ENCODE peak calls at places on chromosomes 12 and 14, in four cellular contexts. F is H1, M is SK-N-SH, P is K562. G is an unnamed sample.

GRCh38 chr12:93103154-93103553 is 174.1 kb upstream of the EEA1 start:
- DNase-seq in M (no peak), F (no peak), P (no peak), G (no peak)

GRCh38 chr12:46217686-46218508 is 50.9 kb downstream of the SLC38A1 start:
- DNase-seq in M (no peak), F (no peak), P (no peak), G (peak)

GRCh38 chr12:57836442-57837375 is 9.8 kb downstream of the CTDSP2 start:
- DNase-seq in F (no peak), P (no peak), M (no peak), G (no peak)

GRCh38 chr12:47753021-47754001 is 5.4 kb downstream of the RAPGEF3 start:
- DNase-seq in M (peak), F (no peak), P (no peak), G (no peak)

GRCh38 chr14:91078095-91078737 is 17.8 kb upstream of the RPS6KA5 start:
- DNase-seq in M (no peak), F (no peak), P (no peak), G (no peak)

GRCh38 chr12:25557830-25558436 is 4.8 kb upstream of the LMNTD1 start:
- DNase-seq in F (no peak), M (peak), P (peak), G (no peak)

GRCh38 chr14:73833530-73834257 is 17.9 kb upstream of the PTGR2 start:
- DNase-seq in M (no peak), P (no peak), F (no peak), G (no peak)

GRCh38 chr12:49933793-49934192 is 16.7 kb upstream of the AQP2 start:
- DNase-seq in P (no peak), F (no peak), M (no peak), G (no peak)

GRCh38 chr12:124296295-124296915 is 1.5 kb downstream of the RFLNA start:
- DNase-seq in F (no peak), M (peak), P (no peak), G (no peak)

GRCh38 chr12:53626702-53627169 is 554 bp upstream of the ATF7 start:
- DNase-seq in F (no peak), M (no peak), P (no peak), G (no peak)

GRCh38 chr12:42360747-42361403 is 34.9 kb downstream of the PPHLN1 start:
- DNase-seq in P (no peak), F (no peak), M (no peak), G (no peak)

GRCh38 chr14:56199976-56200577 is 81.9 kb downstream of the PELI2 start:
- DNase-seq in M (no peak), P (no peak), F (no peak), G (no peak)

GRCh38 chr12:117333331-117334000 is 28.0 kb downstream of the NOS1 start:
- DNase-seq in F (no peak), M (peak), P (no peak), G (no peak)

GRCh38 chr14:33612184-33612479 is 338.7 kb downstream of the EGLN3 start:
- DNase-seq in F (no peak), P (no peak), M (no peak), G (no peak)

GRCh38 chr14:103733651-103734050 is 18.0 kb downstream of the ZFYVE21 start:
- DNase-seq in F (no peak), P (no peak), M (no peak), G (no peak)

GRCh38 chr12:118548887-118549286 is 172.5 kb downstream of the SUDS3 start:
- DNase-seq in M (no peak), F (no peak), P (no peak), G (no peak)

GRCh38 chr14:68762944-68763831 is 29.7 kb downstream of the ZFP36L1 start:
- DNase-seq in M (peak), P (peak), F (no peak), G (no peak)

GRCh38 chr14:37013116-37013515 is 159.3 kb downstream of the SLC25A21 start:
- DNase-seq in F (no peak), M (no peak), P (no peak), G (no peak)

GRCh38 chr14:78638926-78639325 is 468.8 kb downstream of the NRXN3 start:
- DNase-seq in F (no peak), M (no peak), P (no peak), G (no peak)

GRCh38 chr14:32370720-32371119 is 41.6 kb downstream of the AKAP6 start:
- DNase-seq in M (no peak), P (no peak), F (no peak), G (no peak)

GRCh38 chr12:68397566-68398158 is 65.5 kb upstream of the MDM1 start:
- DNase-seq in F (no peak), P (no peak), M (no peak), G (no peak)

GRCh38 chr14:45211295-45211694 is 41.7 kb downstream of the MIS18BP1 start:
- DNase-seq in M (no peak), F (no peak), P (no peak), G (no peak)

GRCh38 chr12:81668475-81668874 is 90.7 kb downstream of the PPFIA2 start:
- DNase-seq in P (no peak), F (no peak), M (no peak), G (no peak)

GRCh38 chr12:89187507-89187906 is 164.8 kb downstream of the DUSP6 start:
- DNase-seq in P (no peak), F (no peak), M (no peak), G (no peak)

GRCh38 chr14:35991356-35991755 is 165.2 kb downstream of the BRMS1L start:
- DNase-seq in P (no peak), M (no peak), F (no peak), G (no peak)

GRCh38 chr14:83419420-83419819 is 1885.8 kb upstream of the SEL1L start:
- DNase-seq in P (no peak), M (no peak), F (no peak), G (no peak)

GRCh38 chr12:31819427-31819826 is 90.6 kb upstream of the AMN1 start:
- DNase-seq in M (no peak), P (no peak), F (no peak), G (no peak)

GRCh38 chr12:10554971-10555481 is 49.3 kb downstream of the EIF2S3B start:
- DNase-seq in F (no peak), M (no peak), P (no peak), G (no peak)

GRCh38 chr12:41699658-41700057 is 445.0 kb downstream of the GXYLT1 start:
- DNase-seq in P (no peak), F (no peak), M (no peak), G (no peak)

GRCh38 chr14:106442857-106443256 is 916.5 kb downstream of the TMEM121 start:
- DNase-seq in P (no peak), M (no peak), F (no peak), G (no peak)

GRCh38 chr12:66921151-66921550 is 242.3 kb upstream of the GRIP1 start:
- DNase-seq in M (no peak), P (no peak), F (no peak), G (no peak)

GRCh38 chr12:32995623-32996022 is 99.0 kb upstream of the PKP2 start:
- DNase-seq in P (no peak), F (no peak), M (no peak), G (no peak)

GRCh38 chr14:59189281-59189821 is 884 bp downstream of the DAAM1 start:
- DNase-seq in F (no peak), P (peak), M (peak), G (no peak)

GRCh38 chr14:57748279-57748678 is 117.6 kb downstream of the SLC35F4 start:
- DNase-seq in F (no peak), M (no peak), P (no peak), G (no peak)
- TF ChIP-seq TAF1 in F (no peak), M (no peak), P (no peak), G (no peak)

GRCh38 chr14:53634793-53635192 is 321.8 kb downstream of the BMP4 start:
- DNase-seq in M (no peak), F (no peak), P (no peak), G (no peak)
- TF ChIP-seq TAF1 in M (no peak), F (no peak), P (no peak), G (no peak)

DNA sequence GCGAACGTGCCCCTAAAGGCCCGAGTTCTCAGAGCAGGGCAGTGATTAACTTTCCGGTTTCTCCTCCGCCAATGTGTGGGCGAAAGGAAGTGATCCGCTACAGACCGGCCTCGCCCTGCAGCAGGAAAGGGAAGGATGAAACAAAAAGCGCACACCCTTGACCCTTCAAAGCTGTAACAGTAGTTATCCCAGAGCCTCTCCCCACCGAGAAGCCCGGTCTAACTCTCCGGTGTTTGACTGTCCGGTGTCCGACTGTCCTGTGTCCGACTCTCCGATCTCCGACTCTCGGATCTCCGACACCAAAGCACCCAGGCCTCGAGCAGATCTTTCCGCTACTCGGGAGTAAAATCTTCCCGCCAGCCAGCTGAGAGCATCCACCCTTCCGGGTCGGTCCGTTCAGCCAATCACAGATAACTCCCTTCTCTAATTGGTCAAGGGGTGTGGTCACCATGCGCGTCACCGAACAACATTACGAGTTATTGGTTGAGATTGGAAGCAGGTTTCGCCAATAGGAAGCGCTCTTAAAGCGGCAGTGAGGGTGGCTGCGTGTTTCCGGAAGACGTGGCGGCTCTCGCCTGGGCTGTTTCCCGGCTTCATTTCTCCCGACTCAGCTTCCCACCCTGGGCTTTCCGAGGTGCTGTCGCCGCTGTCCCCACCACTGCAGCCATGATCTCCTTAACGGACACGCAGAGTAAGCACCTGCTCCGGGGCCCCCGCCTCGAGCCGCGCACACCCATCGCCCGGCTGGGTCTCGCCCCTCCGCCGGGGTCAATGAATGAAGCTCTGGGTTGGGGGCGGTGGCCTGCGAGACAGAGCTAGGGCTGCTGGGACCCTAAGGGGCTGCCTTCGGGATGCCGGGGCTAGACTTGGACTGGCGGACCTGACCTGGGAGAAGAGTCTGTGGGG is at the start of the genes GOLT1B and RECQL:
- DNase-seq in P (peak), M (peak), F (peak), G (peak)
- TF ChIP-seq TAF1 in P (peak), M (peak), F (peak), G (peak)

GRCh38 chr12:5318874-5319273 is 113.0 kb upstream of the NTF3 start:
- DNase-seq in M (no peak), F (no peak), P (no peak), G (no peak)
- TF ChIP-seq TAF1 in M (no peak), F (no peak), P (no peak), G (no peak)

DNA sequence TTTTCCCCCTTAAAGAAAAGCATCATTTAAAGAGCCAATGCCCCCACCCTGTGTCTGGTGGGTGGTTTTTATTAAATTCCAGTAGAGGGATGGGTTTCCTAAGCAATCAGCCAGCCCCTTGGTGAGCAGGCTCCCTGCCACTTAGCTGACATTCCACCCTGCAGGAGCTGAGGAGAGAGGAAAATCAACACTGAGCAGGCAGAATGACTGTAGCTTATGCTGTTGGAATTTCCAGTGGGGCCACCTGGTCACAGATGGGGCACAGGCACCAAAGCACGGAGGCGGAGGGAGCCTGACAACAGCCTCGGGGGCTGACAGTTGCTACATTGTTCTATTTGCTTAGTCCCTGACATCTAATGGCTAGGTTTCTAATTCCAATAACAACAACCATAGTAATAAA is 127.7 kb downstream of the TMEM30B start:
- DNase-seq in M (peak), P (no peak), F (no peak), G (no peak)
- TF ChIP-seq TAF1 in M (no peak), P (no peak), F (no peak), G (no peak)

GRCh38 chr12:20123465-20123864 is 244.9 kb upstream of the PDE3A start:
- DNase-seq in F (no peak), P (no peak), M (no peak), G (no peak)

GRCh38 chr12:20125259-20125919 is 242.9 kb upstream of the PDE3A start:
- DNase-seq in P (no peak), M (no peak), F (no peak), G (no peak)

GRCh38 chr12:20122274-20122673 is 246.1 kb upstream of the PDE3A start:
- DNase-seq in P (no peak), M (no peak), F (no peak), G (no peak)

DNA sequence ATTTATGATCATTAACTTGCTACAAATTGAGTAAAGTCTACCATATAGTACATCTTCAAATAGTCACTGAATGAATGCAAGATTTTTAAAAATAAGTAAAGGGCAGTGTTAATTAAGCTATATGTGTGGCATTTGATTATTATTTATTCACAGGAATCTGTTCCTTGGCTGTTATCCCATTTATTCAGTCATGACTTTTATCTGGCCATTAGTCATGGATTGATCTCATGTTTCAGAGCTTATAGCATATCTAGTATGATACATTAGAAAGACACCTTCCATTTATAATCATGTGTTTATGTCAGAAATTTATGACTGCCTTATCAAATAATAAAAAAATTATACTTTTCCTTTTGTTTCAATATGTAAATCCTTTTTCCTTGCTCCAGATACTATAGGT is 248.0 kb upstream of the PDE3A start:
- DNase-seq in M (no peak), P (no peak), F (no peak), G (no peak)
- TF ChIP-seq TAF1 in M (no peak), P (no peak), F (no peak), G (no peak)

GRCh38 chr14:101716956-101717662 is 44.4 kb upstream of the PPP2R5C start:
- DNase-seq in P (peak), F (no peak), M (no peak), G (no peak)
- TF ChIP-seq TAF1 in P (no peak), F (no peak), M (no peak), G (no peak)

GRCh38 chr12:109329003-109329402 is 18.7 kb upstream of the MYO1H start:
- DNase-seq in P (no peak), F (no peak), M (no peak), G (no peak)

GRCh38 chr12:109334887-109335286 is 12.8 kb upstream of the MYO1H start:
- DNase-seq in M (no peak), F (no peak), P (no peak), G (no peak)

GRCh38 chr12:109329710-109330109 is 18.0 kb upstream of the MYO1H start:
- DNase-seq in P (no peak), M (no peak), F (no peak), G (no peak)

GRCh38 chr12:109330282-109330681 is 17.4 kb upstream of the MYO1H start:
- DNase-seq in M (no peak), P (no peak), F (no peak), G (no peak)

GRCh38 chr12:109331546-109331945 is 16.2 kb upstream of the MYO1H start:
- DNase-seq in M (peak), P (no peak), F (no peak), G (no peak)
- TF ChIP-seq TAF1 in M (no peak), P (no peak), F (no peak), G (no peak)

GRCh38 chr14:40682131-40682913 is 924.4 kb upstream of the LRFN5 start:
- DNase-seq in M (no peak), F (no peak), P (no peak), G (no peak)

GRCh38 chr14:40674503-40674902 is 932.2 kb upstream of the LRFN5 start:
- DNase-seq in F (no peak), P (no peak), M (no peak), G (no peak)

GRCh38 chr14:40684328-40684727 is 922.3 kb upstream of the LRFN5 start:
- DNase-seq in P (no peak), M (no peak), F (no peak), G (no peak)

DNA sequence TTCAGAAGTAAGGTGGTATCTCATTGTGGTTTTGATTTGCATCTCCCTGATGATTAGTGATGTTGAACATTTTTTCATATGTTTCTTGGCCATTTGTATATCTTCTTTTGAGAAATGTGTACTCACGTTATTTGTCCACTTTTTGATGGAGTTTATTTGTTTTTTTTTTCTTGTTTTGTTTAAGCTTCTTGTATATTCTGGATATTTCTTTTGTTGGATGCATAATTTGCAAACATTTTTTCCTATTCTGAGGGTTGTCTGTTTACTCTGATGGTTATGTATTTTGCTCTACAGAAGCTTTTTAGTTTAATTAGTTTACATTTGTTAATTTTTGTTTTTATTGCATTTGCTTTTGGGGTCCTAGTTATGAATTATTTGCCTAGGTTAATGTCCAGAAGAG is 927.4 kb upstream of the LRFN5 start:
- DNase-seq in F (no peak), P (no peak), M (no peak), G (no peak)
- TF ChIP-seq TAF1 in F (no peak), P (no peak), M (no peak), G (no peak)

G was measured in GM12892.